ENCODE peak calls at places on chromosomes 2 and 18, in eight cellular contexts. V, C, G, R, J, M, I and U are unnamed samples.

GRCh38 chr2:217387776-217388381 is 528.0 kb upstream of the TNP1 start:
- DNase-seq in V (no peak), C (no peak), G (peak; percentile 31), R (peak; percentile 1), J (no peak), M (no peak), I (no peak), U (no peak)

GRCh38 chr2:126885701-126886121 is 13.0 kb upstream of the TEX51 start:
- DNase-seq in V (no peak), C (no peak), G (peak; percentile 35), R (no peak), J (no peak), M (no peak), I (no peak), U (no peak)

GRCh38 chr2:183149489-183149888 is 25.2 kb downstream of the NUP35 start:
- DNase-seq in V (no peak), C (no peak), G (peak; percentile 89), R (no peak), J (no peak), M (no peak), I (no peak), U (no peak)

GRCh38 chr2:60334610-60335009 is 218.8 kb downstream of the BCL11A start:
- DNase-seq in V (no peak), C (no peak), G (no peak), R (no peak), J (no peak), M (no peak), I (no peak), U (no peak)

GRCh38 chr2:151289972-151290335 is 486 bp upstream of the NMI start:
- DNase-seq in V (no peak), C (no peak), G (no peak), R (no peak), J (no peak), M (no peak), I (no peak), U (no peak)

GRCh38 chr2:191636235-191636543 is 41.7 kb upstream of the NABP1 start:
- DNase-seq in V (no peak), C (no peak), G (peak; percentile 83), R (no peak), J (no peak), M (no peak), I (no peak), U (peak; percentile 85)

GRCh38 chr2:12776457-12777049 is 59.8 kb downstream of the TRIB2 start:
- DNase-seq in V (no peak), C (no peak), G (no peak), R (no peak), J (no peak), M (no peak), I (no peak), U (no peak)

GRCh38 chr2:54750040-54750439 is 26.6 kb downstream of the EML6 start:
- DNase-seq in V (no peak), C (no peak), G (no peak), R (no peak), J (no peak), M (no peak), I (no peak), U (no peak)

GRCh38 chr18:11689972-11690570 is 1.0 kb downstream of the GNAL start:
- DNase-seq in V (no peak), C (no peak), G (peak; percentile 24), R (no peak), J (no peak), M (no peak), I (no peak), U (no peak)

GRCh38 chr2:236129935-236130334 is 38.3 kb downstream of the GBX2 start:
- DNase-seq in V (no peak), C (no peak), G (no peak), R (no peak), J (no peak), M (no peak), I (no peak), U (no peak)

GRCh38 chr18:21858544-21858943 is 118.0 kb downstream of the MIB1 start:
- DNase-seq in V (no peak), C (no peak), G (no peak), R (no peak), J (no peak), M (no peak), I (no peak), U (no peak)

GRCh38 chr2:145207884-145208283 is 688.0 kb upstream of the ZEB2 start:
- DNase-seq in V (no peak), C (no peak), G (no peak), R (no peak), J (no peak), M (no peak), I (no peak), U (no peak)

GRCh38 chr2:106130251-106130998 is 63.7 kb downstream of the UXS1 start:
- DNase-seq in V (no peak), C (no peak), G (no peak), R (no peak), J (no peak), M (no peak), I (no peak), U (no peak)

GRCh38 chr2:191319181-191319580 is 74.0 kb downstream of the MYO1B start:
- DNase-seq in V (no peak), C (no peak), G (peak; percentile 39), R (no peak), J (no peak), M (no peak), I (no peak), U (no peak)

GRCh38 chr2:114925296-114926255 is 483.1 kb downstream of the DPP10 start:
- DNase-seq in V (no peak), C (no peak), G (no peak), R (no peak), J (no peak), M (no peak), I (no peak), U (no peak)

GRCh38 chr2:111119004-111119846 is 1.5 kb upstream of the BCL2L11 start:
- DNase-seq in V (peak; percentile 22), C (no peak), G (peak; percentile 24), R (no peak), J (no peak), M (no peak), I (no peak), U (no peak)

GRCh38 chr2:179682756-179683155 is 178.7 kb downstream of the ZNF385B start:
- DNase-seq in V (no peak), C (no peak), G (no peak), R (no peak), J (no peak), M (no peak), I (no peak), U (no peak)

GRCh38 chr2:28160986-28161425 is 231.7 kb upstream of the FOSL2 start:
- DNase-seq in V (no peak), C (no peak), G (peak; percentile 70), R (no peak), J (no peak), M (no peak), I (no peak), U (peak; percentile 85)

GRCh38 chr2:128389521-128389920 is 70.9 kb upstream of the HS6ST1 start:
- DNase-seq in V (no peak), C (no peak), G (no peak), R (no peak), J (no peak), M (no peak), I (no peak), U (no peak)

GRCh38 chr18:49698596-49699025 is 114.7 kb downstream of the ACAA2 start:
- DNase-seq in V (no peak), C (no peak), G (no peak), R (no peak), J (no peak), M (no peak), I (no peak), U (no peak)

GRCh38 chr2:191486584-191487320 is 191.2 kb upstream of the NABP1 start:
- DNase-seq in V (no peak), C (no peak), G (peak; percentile 98), R (no peak), J (no peak), M (no peak), I (no peak), U (peak; percentile 99)

GRCh38 chr2:240791211-240791800 is 28.7 kb downstream of the KIF1A start:
- DNase-seq in V (no peak), C (no peak), G (no peak), R (no peak), J (no peak), M (no peak), I (no peak), U (no peak)

GRCh38 chr2:58664523-58665155 is 423.5 kb upstream of the FANCL start:
- DNase-seq in V (no peak), C (no peak), G (no peak), R (no peak), J (no peak), M (no peak), I (no peak), U (no peak)

GRCh38 chr18:45588284-45588683 is 27.0 kb upstream of the SLC14A2 start:
- DNase-seq in V (no peak), C (no peak), G (peak; percentile 41), R (no peak), J (no peak), M (no peak), I (no peak), U (no peak)

GRCh38 chr2:182587831-182588230 is 128.2 kb upstream of the DNAJC10 start:
- DNase-seq in V (no peak), C (no peak), G (peak; percentile 93), R (no peak), J (no peak), M (no peak), I (no peak), U (peak; percentile 67)